ENCODE peak calls at places on chromosomes 11 and 22, in five cellular contexts. U, H, D, J and S are unnamed samples.

GRCh38 chr11:104573431-104573830 is 324.8 kb downstream of the CASP12 start:
- DNase-seq in D (no peak), U (no peak), J (peak; percentile 77), H (no peak), S (no peak)

GRCh38 chr22:48742556-48743343 is 1084.9 kb downstream of the BRD1 start:
- DNase-seq in D (peak; percentile 42), H (no peak), J (no peak), U (no peak), S (peak; percentile 68)

GRCh38 chr22:44944891-44945600 is 64.8 kb downstream of the PHF21B start:
- DNase-seq in J (no peak), D (no peak), U (no peak), H (no peak), S (no peak)

GRCh38 chr22:46757104-46757503 is 5.3 kb upstream of the TBC1D22A start:
- DNase-seq in U (no peak), D (no peak), J (no peak), H (no peak), S (no peak)

GRCh38 chr11:17014321-17014773 is at the start of gene PLEKHA7:
- DNase-seq in U (no peak), D (no peak), J (no peak), H (no peak), S (no peak)

GRCh38 chr11:27882066-27882697 is 181.9 kb upstream of the BDNF start:
- DNase-seq in D (no peak), J (peak; percentile 28), U (no peak), H (no peak), S (no peak)

GRCh38 chr11:120057595-120058581 is 80.0 kb downstream of the TRIM29 start:
- DNase-seq in H (no peak), D (peak; percentile 55), J (no peak), U (no peak), S (peak; percentile 60)

GRCh38 chr22:39559456-39560105 is 11.0 kb upstream of the CACNA1I start:
- DNase-seq in J (no peak), U (peak; percentile 22), D (no peak), H (no peak), S (no peak)

GRCh38 chr22:36081023-36081431 is 52.4 kb upstream of the RBFOX2 start:
- DNase-seq in H (no peak), D (peak; percentile 58), J (peak; percentile 98), U (no peak), S (no peak)

GRCh38 chr22:37121887-37122591 is 12.5 kb upstream of the TMPRSS6 start:
- DNase-seq in D (peak; percentile 66), J (peak; percentile 37), H (peak; percentile 40), U (peak; percentile 30), S (no peak)

GRCh38 chr22:22584722-22585121 is 25.7 kb upstream of the PRAME start:
- DNase-seq in J (no peak), D (no peak), H (no peak), U (no peak), S (no peak)

GRCh38 chr11:127926721-127927120 is 660.6 kb downstream of the ETS1 start:
- DNase-seq in U (no peak), D (no peak), J (no peak), H (no peak), S (no peak)

GRCh38 chr22:36197601-36198146 is 3.9 kb downstream of the APOL4 start:
- DNase-seq in H (no peak), U (peak; percentile 22), D (no peak), J (no peak), S (peak; percentile 73)

GRCh38 chr11:79702303-79702702 is 261.5 kb upstream of the TENM4 start:
- DNase-seq in H (no peak), J (no peak), D (no peak), U (no peak), S (no peak)

GRCh38 chr22:27513021-27513420 is 288.5 kb downstream of the MN1 start:
- DNase-seq in H (no peak), J (no peak), D (no peak), U (no peak), S (no peak)

GRCh38 chr11:17343907-17344306 is 7.7 kb upstream of the NCR3LG1 start:
- DNase-seq in J (peak; percentile 87), H (no peak), D (no peak), U (no peak), S (no peak)

GRCh38 chr11:110524227-110524626 is 94.5 kb downstream of the FDX1 start:
- DNase-seq in D (no peak), J (peak; percentile 99), U (no peak), H (no peak), S (no peak)

GRCh38 chr22:44693756-44694155 is 8.2 kb upstream of the PRR5 start:
- DNase-seq in J (no peak), H (no peak), U (no peak), D (no peak), S (no peak)

GRCh38 chr11:43933608-43934358 is 8.7 kb upstream of the C11orf96 start:
- DNase-seq in J (peak; percentile 48), H (no peak), U (no peak), D (no peak), S (no peak)

GRCh38 chr22:23909258-23909898 is 15.2 kb downstream of the MIF start:
- DNase-seq in U (no peak), J (peak; percentile 44), D (no peak), H (no peak), S (no peak)
- H3K27ac ChIP-seq in U (no peak overlapping the region), J (peak overlapping the region; percentile 4), D (no peak overlapping the region), H (no peak overlapping the region), S (peak overlapping the region; percentile 20)

DNA sequence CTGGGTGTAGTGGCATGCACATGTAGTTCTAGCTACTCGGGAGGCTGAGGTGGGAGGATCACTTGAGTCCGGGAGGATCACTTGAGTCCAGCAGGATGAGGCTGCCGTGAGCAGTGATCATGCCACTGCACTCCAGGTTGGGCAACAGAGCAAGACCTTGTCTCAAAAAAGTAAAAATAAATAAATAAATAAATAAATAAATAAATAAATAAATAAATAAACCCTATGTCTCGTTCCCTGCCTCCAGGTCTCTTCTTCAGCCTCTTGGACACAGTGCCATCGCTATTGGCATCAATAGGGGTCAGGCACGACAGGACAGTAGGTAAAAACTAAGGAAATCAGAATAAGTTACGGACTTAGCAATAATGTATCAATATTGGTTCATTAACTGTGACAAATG is 23.4 kb upstream of the SYT12 start:
- DNase-seq in U (no peak), H (no peak), D (no peak), J (no peak), S (no peak)
- H3K4me3 ChIP-seq in U (no peak overlapping the region), H (no peak overlapping the region), D (no peak overlapping the region), J (no peak overlapping the region), S (no peak overlapping the region)

DNA sequence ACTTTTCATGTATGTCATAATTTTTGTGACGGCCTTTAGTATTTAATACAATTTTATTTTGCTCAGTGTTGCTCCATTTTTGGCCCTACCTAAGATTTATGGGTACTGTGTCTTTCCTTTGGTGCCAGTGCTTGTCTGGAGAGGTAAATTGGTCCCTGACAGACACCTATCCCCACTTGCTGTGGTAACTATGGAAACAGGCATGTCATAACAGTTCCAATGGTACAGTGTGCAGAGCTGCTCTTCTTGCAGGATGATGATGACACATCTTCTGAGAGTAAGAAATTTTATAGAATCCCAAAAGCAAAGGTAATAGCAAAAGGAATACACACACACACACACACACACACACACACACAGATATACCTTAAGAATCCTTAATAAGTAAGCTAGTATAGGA is 118.5 kb downstream of the ELP4 start:
- DNase-seq in D (no peak), J (no peak), U (no peak), H (no peak), S (no peak)
- H3K27ac ChIP-seq in D (no peak overlapping the region), J (no peak overlapping the region), U (no peak overlapping the region), H (no peak overlapping the region), S (no peak overlapping the region)

DNA sequence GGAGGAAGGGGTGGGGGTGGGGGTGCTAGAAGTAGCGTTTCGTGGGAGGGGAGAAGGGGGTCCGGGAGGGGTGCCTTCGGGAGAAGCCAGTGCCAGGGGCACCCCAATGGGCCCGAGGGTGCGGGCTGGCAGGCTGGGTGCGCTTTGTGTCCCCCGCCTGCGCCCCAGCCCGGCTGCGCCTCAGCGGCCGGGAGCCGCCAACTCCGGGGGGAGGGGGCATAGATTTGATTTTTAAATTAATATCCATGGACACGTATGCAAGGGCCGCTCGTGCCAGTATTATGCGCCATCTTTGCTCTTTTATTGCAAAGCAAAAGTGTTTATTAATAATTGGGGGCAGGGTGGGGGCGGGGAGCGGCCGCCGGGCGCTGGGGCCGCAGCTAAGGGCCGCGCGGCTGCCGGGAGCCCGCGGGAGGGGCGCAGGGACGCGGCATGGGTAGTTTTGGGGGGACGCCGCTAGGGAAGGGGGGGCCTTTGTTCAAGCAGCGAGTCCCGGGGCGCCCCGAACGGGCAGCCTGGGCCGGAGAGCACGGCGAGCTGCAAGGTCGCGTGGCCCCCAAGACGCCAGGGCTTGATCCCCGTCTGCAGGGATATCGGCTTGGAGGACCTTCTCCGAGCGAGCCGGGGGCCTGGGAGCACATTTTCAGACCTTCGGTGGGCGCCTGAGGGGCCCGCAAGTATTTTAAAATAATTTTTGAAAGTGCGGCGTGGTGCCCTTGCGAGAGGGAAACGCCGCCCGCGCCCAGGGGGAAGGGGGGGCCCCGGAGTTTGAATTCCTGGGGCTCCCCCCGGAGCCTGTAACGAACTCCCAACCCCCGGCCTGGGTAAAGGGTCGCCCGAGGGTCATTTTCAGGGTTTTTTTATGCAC is 959 bp downstream of the CCND1 start:
- DNase-seq in J (no peak), H (no peak), U (no peak), D (peak; percentile 53), S (peak; percentile 77)
- H3K4me3 ChIP-seq in J (peak overlapping the region; percentile 98), H (peak overlapping the region; percentile 87), U (peak overlapping the region; percentile 69), D (peak overlapping the region; percentile 81), S (peak overlapping the region; percentile 83)

GRCh38 chr22:24156915-24157782 is 24.1 kb upstream of the SUSD2 start:
- DNase-seq in J (peak; percentile 64), U (peak; percentile 96), H (peak; percentile 70), D (peak; percentile 91), S (peak; percentile 91)

GRCh38 chr22:24157783-24158170 is 23.5 kb upstream of the SUSD2 start:
- DNase-seq in H (no peak), J (no peak), U (no peak), D (peak; percentile 84), S (peak; percentile 90)

GRCh38 chr22:24155597-24156145 is 25.6 kb upstream of the SUSD2 start:
- DNase-seq in H (peak; percentile 65), J (peak; percentile 65), U (peak; percentile 68), D (peak; percentile 91), S (peak; percentile 87)

GRCh38 chr22:24154826-24155225 is 26.5 kb upstream of the SUSD2 start:
- DNase-seq in D (no peak), U (no peak), H (no peak), J (no peak), S (no peak)

DNA sequence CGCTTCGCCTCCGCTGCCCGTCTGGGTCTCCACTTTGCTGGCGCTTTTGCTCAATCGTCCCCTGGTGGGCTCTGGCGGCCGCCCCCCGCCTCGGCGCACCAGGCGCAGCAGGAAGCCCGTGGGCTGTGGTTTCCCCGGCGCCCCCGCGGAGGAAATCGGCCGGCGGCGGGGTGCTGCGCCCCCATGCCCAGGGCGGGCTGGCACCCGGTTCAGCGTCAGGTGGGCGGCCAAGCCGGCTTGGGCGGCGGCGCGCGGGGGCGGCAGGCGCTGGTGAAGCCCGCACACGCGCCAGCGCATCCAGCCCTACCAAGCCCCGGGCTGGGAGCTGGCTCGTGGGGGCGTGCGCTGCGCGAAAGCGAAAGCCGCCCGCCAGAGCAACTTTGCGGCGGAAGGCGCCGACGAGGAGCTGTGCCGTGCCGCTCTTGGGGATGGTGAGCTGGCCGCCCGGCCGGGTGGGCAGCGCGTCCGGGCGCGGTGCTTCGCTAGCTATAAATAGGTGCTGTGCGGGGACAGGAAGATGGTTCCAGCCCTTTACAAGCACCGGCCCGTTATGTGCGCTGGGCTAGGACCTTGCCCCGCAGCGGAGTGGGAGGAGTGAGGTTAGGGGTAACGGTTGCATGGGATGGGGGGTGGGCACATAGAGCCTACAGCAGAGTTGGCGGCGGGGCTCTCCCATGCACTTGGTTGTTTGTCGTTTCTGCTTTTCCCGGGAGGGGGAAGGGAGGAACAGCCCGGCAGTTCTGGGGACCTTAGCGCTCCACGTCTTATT is 25.0 kb upstream of the SUSD2 start:
- DNase-seq in J (peak; percentile 52), U (peak; percentile 76), D (peak; percentile 70), H (no peak), S (no peak)
- H3K27ac ChIP-seq in J (peak overlapping the region; percentile 84), U (peak overlapping the region; percentile 81), D (peak overlapping the region; percentile 43), H (peak overlapping the region; percentile 70), S (peak overlapping the region; percentile 93)

GRCh38 chr11:61918251-61919112 is 1.1 kb upstream of the RAB3IL1 start:
- DNase-seq in H (no peak), D (peak; percentile 47), J (no peak), U (no peak), S (peak; percentile 75)
- H3K4me3 ChIP-seq in H (no peak overlapping the region), D (no peak overlapping the region), J (no peak overlapping the region), U (no peak overlapping the region), S (peak overlapping the region; percentile 90)